ENCODE peak calls at places on chromosomes 4 and X, in ten cellular contexts. J is CD8-positive, alpha-beta memory T cell; B is cardiac muscle cell; O is LoVo; M is left ventricle myocardium inferior; G is NCI-H510A treated with DMSO at 0.1 percent for 48 hours; Y is stomach; L is stimulated activated naive CD4-positive, alpha-beta T cell; H is IMR-90; S is skeletal muscle cell. V is an unnamed sample.

GRCh38 chr4:104493071-104493831 is 1.4 kb downstream of the CXXC4 start:
- DNase-seq in J (no peak), B (peak), O (no peak), M (no peak), G (peak), Y (no peak), L (no peak), H (no peak), S (no peak), V (peak)

GRCh38 chrX:68398286-68398685 is 35.0 kb downstream of the OPHN1 start:
- DNase-seq in J (no peak), B (no peak), O (no peak), M (no peak), G (no peak), Y (no peak), L (no peak), H (no peak), S (no peak), V (no peak)

GRCh38 chr4:69875986-69876542 is 16.1 kb upstream of the SULT1E1 start:
- DNase-seq in J (no peak), B (no peak), O (peak), M (no peak), G (no peak), Y (no peak), L (no peak), H (no peak), S (no peak), V (no peak)

GRCh38 chrX:4925911-4926310 is 1212.5 kb upstream of the PRKX start:
- DNase-seq in J (no peak), B (no peak), O (no peak), M (no peak), G (no peak), Y (no peak), L (no peak), H (no peak), S (no peak), V (no peak)

GRCh38 chr4:149914521-149915115 is 99.0 kb upstream of the IQCM start:
- DNase-seq in J (no peak), B (peak), O (peak), M (no peak), G (peak), Y (no peak), L (no peak), H (peak), S (peak), V (peak)

GRCh38 chr4:28654618-28655017 is 1794.0 kb downstream of the STIM2 start:
- DNase-seq in J (no peak), B (no peak), O (no peak), M (no peak), G (no peak), Y (no peak), L (no peak), H (peak), S (no peak), V (no peak)

GRCh38 chrX:46579250-46579649 is 5.7 kb downstream of the CHST7 start:
- DNase-seq in J (no peak), B (no peak), O (no peak), M (no peak), G (no peak), Y (no peak), L (no peak), H (no peak), S (no peak), V (no peak)

GRCh38 chrX:139126493-139126892 is 404.0 kb upstream of the F9 start:
- DNase-seq in J (no peak), B (peak), O (no peak), M (no peak), G (no peak), Y (peak), L (no peak), H (no peak), S (no peak), V (peak)